ENCODE peak calls at places on chromosomes 2 and 18, in five cellular contexts. D is stimulated activated naive CD4-positive, alpha-beta T cell treated with Interleukin-2 at 50 U/mL for 16 hours; I is AG09309; A is fibroblast of lung; N is brain microvascular endothelial cell. U is an unnamed sample.

GRCh38 chr2:118321436-118322100 is 233.3 kb downstream of the INSIG2 start:
- DNase-seq in D (no peak), I (no peak), A (no peak), N (no peak), U (no peak)

GRCh38 chr18:60202702-60203101 is 169.9 kb downstream of the MC4R start:
- DNase-seq in D (no peak), I (no peak), A (no peak), N (no peak), U (no peak)

GRCh38 chr2:95300391-95300938 is 3.3 kb downstream of the KCNIP3 start:
- DNase-seq in D (no peak), I (no peak), A (no peak), N (no peak), U (no peak)

GRCh38 chr2:237141556-237141955 is 55.9 kb downstream of the COPS8 start:
- DNase-seq in D (no peak), I (no peak), A (peak), N (peak), U (no peak)

GRCh38 chr2:37189452-37190153 is 1.1 kb upstream of the SULT6B1 start:
- DNase-seq in D (no peak), I (peak), A (peak), N (peak), U (no peak)

GRCh38 chr2:101479328-101479727 is 4.4 kb upstream of the RFX8 start:
- DNase-seq in D (no peak), I (no peak), A (peak), N (no peak), U (no peak)

GRCh38 chr18:79454034-79454735 is 58.5 kb downstream of the NFATC1 start:
- DNase-seq in D (no peak), I (no peak), A (peak), N (no peak), U (no peak)

GRCh38 chr2:99297990-99298389 is 3.0 kb downstream of the LYG1 start:
- DNase-seq in D (no peak), I (no peak), A (no peak), N (no peak), U (no peak)

GRCh38 chr18:44788334-44788733 is 107.6 kb downstream of the SETBP1 start:
- DNase-seq in D (no peak), I (no peak), A (no peak), N (no peak), U (no peak)

GRCh38 chr2:82215212-82215611 is 1910.7 kb upstream of the LRRTM1 start:
- DNase-seq in D (no peak), I (no peak), A (no peak), N (no peak), U (no peak)

GRCh38 chr18:10872297-10872696 is 277.1 kb downstream of the PIEZO2 start:
- DNase-seq in D (no peak), I (no peak), A (no peak), N (no peak), U (no peak)

GRCh38 chr2:10042301-10043161 is 819 bp upstream of the KLF11 start:
- DNase-seq in D (peak), I (no peak), A (peak), N (peak), U (peak)

GRCh38 chr2:17814601-17815000 is 1.7 kb upstream of the MSGN1 start:
- DNase-seq in D (no peak), I (no peak), A (no peak), N (no peak), U (no peak)

GRCh38 chr2:8923173-8923572 is 80.3 kb downstream of the MBOAT2 start:
- DNase-seq in D (no peak), I (no peak), A (no peak), N (no peak), U (no peak)

GRCh38 chr2:66840321-66841014 is 405.5 kb downstream of the MEIS1 start:
- DNase-seq in D (no peak), I (peak), A (no peak), N (no peak), U (no peak)

GRCh38 chr18:80009661-80010550 is 21.5 kb upstream of the TXNL4A start:
- DNase-seq in D (no peak), I (peak), A (peak), N (peak), U (no peak)

GRCh38 chr2:63122921-63123320 is 72.3 kb downstream of the OTX1 start:
- DNase-seq in D (no peak), I (no peak), A (no peak), N (no peak), U (no peak)

GRCh38 chr18:63433349-63433866 is 11.1 kb upstream of the VPS4B start:
- DNase-seq in D (no peak), I (no peak), A (no peak), N (no peak), U (no peak)

GRCh38 chr2:169014780-169015179 is 16.3 kb downstream of the ABCB11 start:
- DNase-seq in D (no peak), I (no peak), A (no peak), N (no peak), U (no peak)

GRCh38 chr2:46315103-46315890 is 18.1 kb downstream of the EPAS1 start:
- DNase-seq in D (no peak), I (peak), A (peak), N (peak), U (no peak)